ENCODE peak calls at places on chromosomes 13 and 19, in nine cellular contexts. One of them, this sample, is unnamed.

GRCh38 chr19:48513289-48514122 is 1.9 kb upstream of the LMTK3 start:
- DNase-seq in prostate gland: peak; percentile 72
- DNase-seq in body of pancreas: peak; percentile 80
- DNase-seq in H1: no peak
- DNase-seq in Peyer's patch: peak; percentile 68
- DNase-seq in tibial nerve: peak; percentile 33
- DNase-seq in IMR-90: peak; percentile 64
- DNase-seq in sigmoid colon: peak; percentile 75
- DNase-seq in heart left ventricle: peak; percentile 69
- DNase-seq in this sample: peak; percentile 22

GRCh38 chr19:33552191-33552927 is 30.8 kb upstream of the PEPD start:
- DNase-seq in sigmoid colon: peak; percentile 32
- DNase-seq in body of pancreas: no peak
- DNase-seq in heart left ventricle: no peak
- DNase-seq in H1: no peak
- DNase-seq in Peyer's patch: no peak
- DNase-seq in IMR-90: no peak
- DNase-seq in prostate gland: no peak
- DNase-seq in tibial nerve: no peak
- DNase-seq in this sample: no peak

GRCh38 chr13:30581582-30581981 is 36.1 kb upstream of the USPL1 start:
- DNase-seq in IMR-90: peak; percentile 36
- DNase-seq in H1: no peak
- DNase-seq in Peyer's patch: no peak
- DNase-seq in heart left ventricle: no peak
- DNase-seq in prostate gland: no peak
- DNase-seq in tibial nerve: no peak
- DNase-seq in sigmoid colon: no peak
- DNase-seq in body of pancreas: peak; percentile 13
- DNase-seq in this sample: no peak

GRCh38 chr19:15372891-15373301 is 6.7 kb downstream of the AKAP8 start:
- DNase-seq in tibial nerve: no peak
- DNase-seq in IMR-90: no peak
- DNase-seq in sigmoid colon: no peak
- DNase-seq in prostate gland: no peak
- DNase-seq in H1: no peak
- DNase-seq in body of pancreas: no peak
- DNase-seq in heart left ventricle: no peak
- DNase-seq in Peyer's patch: no peak
- DNase-seq in this sample: no peak

GRCh38 chr19:52237771-52238400 is 31.5 kb upstream of the ZNF766 start:
- DNase-seq in Peyer's patch: no peak
- DNase-seq in IMR-90: peak; percentile 75
- DNase-seq in sigmoid colon: peak; percentile 75
- DNase-seq in prostate gland: peak; percentile 48
- DNase-seq in H1: no peak
- DNase-seq in heart left ventricle: peak; percentile 40
- DNase-seq in body of pancreas: peak; percentile 62
- DNase-seq in tibial nerve: peak; percentile 51
- DNase-seq in this sample: peak; percentile 23

GRCh38 chr13:46622013-46622917 is 69.3 kb downstream of the LRCH1 start:
- DNase-seq in H1: no peak
- DNase-seq in Peyer's patch: no peak
- DNase-seq in IMR-90: no peak
- DNase-seq in prostate gland: no peak
- DNase-seq in heart left ventricle: no peak
- DNase-seq in tibial nerve: no peak
- DNase-seq in body of pancreas: no peak
- DNase-seq in sigmoid colon: no peak
- DNase-seq in this sample: no peak

GRCh38 chr19:1223018-1223855 is 14.6 kb downstream of the CBARP start:
- DNase-seq in heart left ventricle: no peak
- DNase-seq in IMR-90: peak; percentile 42
- DNase-seq in sigmoid colon: no peak
- DNase-seq in tibial nerve: no peak
- DNase-seq in Peyer's patch: no peak
- DNase-seq in H1: no peak
- DNase-seq in body of pancreas: no peak
- DNase-seq in prostate gland: no peak
- DNase-seq in this sample: no peak

GRCh38 chr13:95698047-95698749 is 21.3 kb downstream of the DNAJC3 start:
- DNase-seq in IMR-90: peak; percentile 17
- DNase-seq in heart left ventricle: no peak
- DNase-seq in H1: no peak
- DNase-seq in body of pancreas: no peak
- DNase-seq in Peyer's patch: no peak
- DNase-seq in prostate gland: no peak
- DNase-seq in tibial nerve: no peak
- DNase-seq in sigmoid colon: no peak
- DNase-seq in this sample: no peak

GRCh38 chr19:11496391-11497163 is 9.1 kb downstream of the ZNF653 start:
- DNase-seq in heart left ventricle: no peak
- DNase-seq in IMR-90: peak; percentile 86
- DNase-seq in prostate gland: peak; percentile 21
- DNase-seq in H1: peak; percentile 57
- DNase-seq in tibial nerve: peak; percentile 57
- DNase-seq in sigmoid colon: peak; percentile 88
- DNase-seq in Peyer's patch: peak; percentile 72
- DNase-seq in body of pancreas: peak; percentile 59
- DNase-seq in this sample: no peak

GRCh38 chr19:1945899-1946298 is 4.9 kb downstream of the CSNK1G2 start:
- DNase-seq in IMR-90: no peak
- DNase-seq in Peyer's patch: peak; percentile 58
- DNase-seq in prostate gland: no peak
- DNase-seq in tibial nerve: peak; percentile 21
- DNase-seq in heart left ventricle: peak; percentile 49
- DNase-seq in sigmoid colon: peak; percentile 80
- DNase-seq in H1: no peak
- DNase-seq in body of pancreas: peak; percentile 43
- DNase-seq in this sample: peak; percentile 28

GRCh38 chr13:111899714-111900389 is 167.1 kb upstream of the SOX1 start:
- DNase-seq in prostate gland: no peak
- DNase-seq in tibial nerve: no peak
- DNase-seq in IMR-90: no peak
- DNase-seq in sigmoid colon: peak; percentile 40
- DNase-seq in Peyer's patch: no peak
- DNase-seq in heart left ventricle: no peak
- DNase-seq in H1: no peak
- DNase-seq in body of pancreas: no peak
- DNase-seq in this sample: no peak

GRCh38 chr13:43785681-43786471 is 896 bp downstream of the ENOX1 start:
- DNase-seq in tibial nerve: peak; percentile 64
- DNase-seq in body of pancreas: peak; percentile 78
- DNase-seq in sigmoid colon: peak; percentile 96
- DNase-seq in H1: no peak
- DNase-seq in prostate gland: peak; percentile 85
- DNase-seq in Peyer's patch: peak; percentile 60
- DNase-seq in IMR-90: peak; percentile 63
- DNase-seq in heart left ventricle: peak; percentile 88
- DNase-seq in this sample: peak; percentile 67

GRCh38 chr13:27704681-27705080 is 83.0 kb downstream of the POLR1D start:
- DNase-seq in sigmoid colon: no peak
- DNase-seq in IMR-90: no peak
- DNase-seq in Peyer's patch: no peak
- DNase-seq in tibial nerve: no peak
- DNase-seq in H1: no peak
- DNase-seq in body of pancreas: no peak
- DNase-seq in heart left ventricle: no peak
- DNase-seq in prostate gland: no peak
- DNase-seq in this sample: no peak
- TF ChIP-seq POLR2A in sigmoid colon: no peak
- TF ChIP-seq POLR2A in IMR-90: no peak
- TF ChIP-seq POLR2A in Peyer's patch: no peak
- TF ChIP-seq POLR2A in tibial nerve: no peak
- TF ChIP-seq POLR2A in H1: no peak
- TF ChIP-seq POLR2A in body of pancreas: no peak
- TF ChIP-seq POLR2A in heart left ventricle: no peak
- TF ChIP-seq POLR2A in prostate gland: no peak
- TF ChIP-seq POLR2A in this sample: no peak

GRCh38 chr19:21848706-21849105 is 12.7 kb upstream of the ZNF43 start:
- DNase-seq in sigmoid colon: no peak
- DNase-seq in body of pancreas: no peak
- DNase-seq in heart left ventricle: no peak
- DNase-seq in tibial nerve: no peak
- DNase-seq in IMR-90: peak; percentile 31
- DNase-seq in Peyer's patch: no peak
- DNase-seq in H1: no peak
- DNase-seq in prostate gland: no peak
- DNase-seq in this sample: no peak

GRCh38 chr19:21851596-21852345 is 15.8 kb upstream of the ZNF43 start:
- DNase-seq in H1: peak; percentile 85
- DNase-seq in IMR-90: peak; percentile 94
- DNase-seq in tibial nerve: peak; percentile 96
- DNase-seq in prostate gland: peak; percentile 97
- DNase-seq in Peyer's patch: peak; percentile 88
- DNase-seq in body of pancreas: peak; percentile 95
- DNase-seq in heart left ventricle: peak; percentile 96
- DNase-seq in sigmoid colon: peak; percentile 98
- DNase-seq in this sample: peak; percentile 83

DNA sequence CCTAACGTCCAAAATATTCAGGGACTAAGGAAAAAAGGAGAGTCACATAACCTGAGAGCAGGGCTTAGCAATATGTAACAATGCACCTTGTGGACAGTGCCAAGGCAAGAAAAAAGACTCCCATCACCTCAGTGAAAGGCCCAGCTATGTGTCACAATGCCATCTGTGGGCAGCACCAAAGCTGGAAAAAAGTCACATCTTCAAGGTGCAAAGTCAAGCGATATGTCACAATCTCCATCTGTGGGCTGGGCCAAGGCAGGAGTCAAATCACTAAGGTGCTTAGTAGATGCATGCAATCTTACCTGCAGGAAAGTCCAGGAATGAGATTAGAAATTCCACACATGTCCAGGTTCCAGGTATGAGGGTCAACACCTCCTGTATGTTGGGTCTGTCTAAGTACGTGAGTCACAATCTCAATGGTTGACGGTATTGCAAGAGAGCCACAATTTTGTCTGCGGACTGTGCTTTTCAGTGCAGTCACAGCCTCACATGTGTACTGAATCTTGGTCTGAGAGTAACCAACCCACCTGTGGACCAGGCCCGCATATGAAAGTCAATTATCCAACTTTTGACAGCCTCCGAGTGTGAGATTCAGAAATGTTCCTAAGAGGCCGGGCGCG is 14.8 kb upstream of the ZNF43 start:
- DNase-seq in Peyer's patch: no peak
- DNase-seq in sigmoid colon: no peak
- DNase-seq in tibial nerve: no peak
- DNase-seq in H1: no peak
- DNase-seq in heart left ventricle: no peak
- DNase-seq in prostate gland: no peak
- DNase-seq in body of pancreas: no peak
- DNase-seq in IMR-90: no peak
- DNase-seq in this sample: no peak
- H3K4me3 ChIP-seq in Peyer's patch: peak overlapping the region; percentile 77
- H3K4me3 ChIP-seq in sigmoid colon: peak overlapping the region; percentile 81
- H3K4me3 ChIP-seq in tibial nerve: peak overlapping the region; percentile 63
- H3K4me3 ChIP-seq in H1: peak overlapping the region; percentile 92
- H3K4me3 ChIP-seq in heart left ventricle: peak overlapping the region; percentile 81
- H3K4me3 ChIP-seq in prostate gland: peak overlapping the region; percentile 58
- H3K4me3 ChIP-seq in body of pancreas: no peak overlapping the region
- H3K4me3 ChIP-seq in IMR-90: peak overlapping the region; percentile 96
- H3K4me3 ChIP-seq in this sample: peak overlapping the region; percentile 84

GRCh38 chr19:46493236-46494114 is 2.2 kb downstream of the PNMA8B start:
- DNase-seq in prostate gland: no peak
- DNase-seq in sigmoid colon: peak; percentile 72
- DNase-seq in H1: no peak
- DNase-seq in tibial nerve: no peak
- DNase-seq in IMR-90: no peak
- DNase-seq in heart left ventricle: peak; percentile 58
- DNase-seq in Peyer's patch: no peak
- DNase-seq in body of pancreas: no peak
- DNase-seq in this sample: no peak

GRCh38 chr19:46494115-46494935 is 1.3 kb downstream of the PNMA8B start:
- DNase-seq in H1: no peak
- DNase-seq in sigmoid colon: no peak
- DNase-seq in prostate gland: no peak
- DNase-seq in tibial nerve: no peak
- DNase-seq in Peyer's patch: no peak
- DNase-seq in body of pancreas: no peak
- DNase-seq in IMR-90: no peak
- DNase-seq in heart left ventricle: no peak
- DNase-seq in this sample: no peak

GRCh38 chr19:46491975-46492682 is 3.5 kb downstream of the PNMA8B start:
- DNase-seq in heart left ventricle: no peak
- DNase-seq in IMR-90: no peak
- DNase-seq in H1: no peak
- DNase-seq in body of pancreas: no peak
- DNase-seq in Peyer's patch: no peak
- DNase-seq in sigmoid colon: no peak
- DNase-seq in prostate gland: no peak
- DNase-seq in tibial nerve: no peak
- DNase-seq in this sample: no peak

GRCh38 chr19:46490774-46491173 is 4.9 kb downstream of the PNMA8B start:
- DNase-seq in heart left ventricle: no peak
- DNase-seq in body of pancreas: no peak
- DNase-seq in IMR-90: no peak
- DNase-seq in sigmoid colon: no peak
- DNase-seq in prostate gland: no peak
- DNase-seq in tibial nerve: no peak
- DNase-seq in H1: no peak
- DNase-seq in Peyer's patch: no peak
- DNase-seq in this sample: no peak

DNA sequence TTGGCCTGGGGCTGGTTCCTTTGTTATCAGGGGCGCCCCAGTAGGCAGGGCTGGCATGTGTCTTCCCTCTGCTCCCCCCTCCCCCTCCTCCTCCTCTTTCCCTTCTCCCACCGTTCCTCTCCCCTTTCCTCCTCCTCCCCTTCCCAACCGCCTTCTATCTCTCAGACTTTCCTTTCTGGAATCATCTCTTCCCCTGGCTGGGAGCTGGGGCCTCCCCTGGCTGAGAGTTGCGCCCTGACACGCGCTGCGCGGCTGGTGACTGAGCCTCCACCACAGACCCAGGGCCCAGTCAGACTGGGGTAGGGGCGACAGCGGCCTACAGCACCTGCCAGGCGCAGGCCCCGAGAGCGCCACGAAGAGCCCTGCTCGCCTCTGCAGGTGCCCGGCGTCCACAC is 2.8 kb downstream of the PNMA8B start:
- DNase-seq in Peyer's patch: no peak
- DNase-seq in tibial nerve: no peak
- DNase-seq in H1: no peak
- DNase-seq in sigmoid colon: no peak
- DNase-seq in body of pancreas: no peak
- DNase-seq in prostate gland: no peak
- DNase-seq in heart left ventricle: no peak
- DNase-seq in IMR-90: no peak
- DNase-seq in this sample: no peak
- H3K27me3 ChIP-seq in Peyer's patch: peaks cover 22% of the 10 kb centered on the region
- H3K27me3 ChIP-seq in tibial nerve: peaks cover 75% of the 10 kb centered on the region
- H3K27me3 ChIP-seq in H1: peaks cover 78% of the 10 kb centered on the region
- H3K27me3 ChIP-seq in sigmoid colon: peaks cover 77% of the 10 kb centered on the region
- H3K27me3 ChIP-seq in body of pancreas: no peaks in the 10 kb centered on the region
- H3K27me3 ChIP-seq in prostate gland: peaks cover 3% of the 10 kb centered on the region
- H3K27me3 ChIP-seq in heart left ventricle: peaks cover 61% of the 10 kb centered on the region
- H3K27me3 ChIP-seq in IMR-90: peaks cover 45% of the 10 kb centered on the region
- H3K27me3 ChIP-seq in this sample: peaks cover 30% of the 10 kb centered on the region

DNA sequence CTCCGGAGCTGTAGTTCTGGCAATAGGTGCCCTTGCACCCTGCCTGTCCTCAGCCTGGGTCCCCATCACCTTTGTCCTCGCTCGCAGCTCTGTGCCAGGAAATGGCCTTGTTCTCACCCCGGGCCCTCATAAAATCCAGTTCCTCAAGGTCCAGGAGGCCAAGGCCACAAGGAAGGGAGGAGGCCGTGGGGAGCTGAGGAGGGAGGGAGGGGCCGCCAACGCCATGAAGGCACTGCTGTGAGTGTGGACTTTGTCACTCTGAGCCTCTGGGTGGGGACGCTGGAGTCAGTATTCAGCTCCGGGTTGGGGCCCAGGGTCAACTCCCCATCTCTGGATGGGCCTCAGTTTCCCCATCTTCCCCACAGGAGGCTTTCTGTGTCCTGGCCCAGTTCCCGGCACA is 9.2 kb upstream of the GNA11 start:
- DNase-seq in Peyer's patch: peak; percentile 93
- DNase-seq in prostate gland: no peak
- DNase-seq in sigmoid colon: no peak
- DNase-seq in tibial nerve: no peak
- DNase-seq in H1: no peak
- DNase-seq in body of pancreas: no peak
- DNase-seq in heart left ventricle: no peak
- DNase-seq in IMR-90: no peak
- DNase-seq in this sample: no peak
- TF ChIP-seq POLR2A in Peyer's patch: peak; percentile 54
- TF ChIP-seq POLR2A in prostate gland: no peak
- TF ChIP-seq POLR2A in sigmoid colon: no peak
- TF ChIP-seq POLR2A in tibial nerve: no peak
- TF ChIP-seq POLR2A in H1: no peak
- TF ChIP-seq POLR2A in body of pancreas: no peak
- TF ChIP-seq POLR2A in heart left ventricle: no peak
- TF ChIP-seq POLR2A in IMR-90: no peak
- TF ChIP-seq POLR2A in this sample: no peak

This sample was measured in gastrocnemius medialis.